ENCODE peak calls at places on chromosomes 12 and 14, in seven cellular contexts. K, C, J, I, U, F and B are unnamed samples.

GRCh38 chr12:19671695-19672094 is 232.4 kb downstream of the AEBP2 start:
- DNase-seq in C (no peak), I (no peak), U (no peak), F (no peak), K (no peak), J (no peak), B (peak)

GRCh38 chr12:93103154-93103553 is 174.1 kb upstream of the EEA1 start:
- DNase-seq in K (no peak), J (no peak), C (no peak), U (no peak), F (no peak), I (no peak), B (no peak)

GRCh38 chr14:101965145-101965531 is 765 bp downstream of the DYNC1H1 start:
- DNase-seq in U (no peak), J (peak), I (no peak), K (no peak), C (peak), F (peak), B (peak)

GRCh38 chr12:109115758-109116610 is at the start of gene ACACB:
- DNase-seq in J (no peak), U (no peak), K (no peak), I (no peak), F (peak), C (no peak), B (no peak)

GRCh38 chr12:119540476-119540875 is 53.1 kb upstream of the TMEM233 start:
- DNase-seq in C (no peak), I (no peak), J (no peak), K (no peak), U (no peak), F (no peak), B (no peak)

GRCh38 chr14:37553935-37554550 is 41.0 kb downstream of the FOXA1 start:
- DNase-seq in J (no peak), I (no peak), F (peak), K (no peak), U (no peak), C (no peak), B (no peak)

GRCh38 chr12:120262852-120263724 is 2.4 kb downstream of the PXN start:
- DNase-seq in U (no peak), F (no peak), K (no peak), I (no peak), C (no peak), J (peak), B (no peak)

GRCh38 chr12:75549989-75550388 is 38.6 kb upstream of the KRR1 start:
- DNase-seq in K (no peak), J (no peak), I (no peak), U (no peak), F (no peak), C (no peak), B (peak)

GRCh38 chr12:91127751-91128150 is 16.5 kb upstream of the LUM start:
- DNase-seq in F (peak), C (no peak), J (no peak), U (no peak), K (no peak), I (no peak), B (peak)

GRCh38 chr14:32259368-32260013 is 56.4 kb upstream of the RNU6-8 start:
- DNase-seq in U (no peak), K (peak), F (peak), J (peak), C (peak), I (peak), B (peak)

GRCh38 chr12:19912996-19913395 is 455.3 kb upstream of the PDE3A start:
- DNase-seq in U (no peak), F (peak), C (no peak), I (no peak), K (no peak), J (no peak), B (no peak)

GRCh38 chr14:94360945-94361565 is 27.3 kb downstream of the SERPINA1 start:
- DNase-seq in K (no peak), F (peak), U (no peak), J (no peak), C (no peak), I (no peak), B (no peak)

GRCh38 chr14:65019944-65020566 is 33.4 kb downstream of the FNTB start:
- DNase-seq in C (peak), F (peak), K (peak), J (peak), I (no peak), U (no peak), B (peak)

GRCh38 chr12:57766464-57767311 is at the start of gene CYP27B1:
- DNase-seq in U (peak), F (no peak), C (no peak), K (no peak), I (no peak), J (no peak), B (peak)

GRCh38 chr14:69573841-69574265 is 818 bp downstream of the CCDC177 start:
- DNase-seq in C (no peak), J (no peak), K (no peak), U (no peak), F (no peak), I (no peak), B (no peak)

GRCh38 chr12:105396983-105397382 is 66.5 kb downstream of the C12orf75 start:
- DNase-seq in K (no peak), J (no peak), I (no peak), F (no peak), U (no peak), C (no peak), B (no peak)

GRCh38 chr14:102629700-102630365 is 37.4 kb downstream of the RCOR1 start:
- DNase-seq in U (no peak), J (no peak), K (no peak), I (no peak), C (no peak), F (no peak), B (peak)

GRCh38 chr14:68147331-68147730 is 327.8 kb downstream of the RAD51B start:
- DNase-seq in K (no peak), J (no peak), C (no peak), U (no peak), F (no peak), I (no peak), B (no peak)

GRCh38 chr14:33596211-33597080 is 354.4 kb downstream of the EGLN3 start:
- DNase-seq in I (no peak), U (no peak), K (no peak), J (peak), C (no peak), F (no peak), B (no peak)

GRCh38 chr14:101894365-101895113 is 69.8 kb upstream of the DYNC1H1 start:
- DNase-seq in J (no peak), I (no peak), K (no peak), F (no peak), C (no peak), U (no peak), B (no peak)

GRCh38 chr14:32826404-32827082 is 112.1 kb upstream of the NPAS3 start:
- DNase-seq in U (no peak), C (no peak), J (no peak), K (no peak), I (no peak), F (no peak), B (no peak)

GRCh38 chr14:99077844-99078236 is 194.2 kb downstream of the BCL11B start:
- DNase-seq in J (no peak), C (no peak), K (no peak), F (no peak), I (no peak), U (no peak), B (no peak)

GRCh38 chr12:109621864-109622485 is 48.4 kb downstream of the MVK start:
- DNase-seq in K (no peak), J (no peak), C (no peak), F (no peak), I (no peak), U (no peak), B (no peak)

GRCh38 chr12:11673666-11674464 is 24.4 kb downstream of the ETV6 start:
- DNase-seq in F (no peak), U (no peak), J (peak), C (no peak), K (no peak), I (no peak), B (peak)

GRCh38 chr12:11677024-11677423 is 27.6 kb downstream of the ETV6 start:
- DNase-seq in C (no peak), F (no peak), I (no peak), U (no peak), K (no peak), J (no peak), B (no peak)

GRCh38 chr12:11672833-11673232 is 23.4 kb downstream of the ETV6 start:
- DNase-seq in K (no peak), U (no peak), F (no peak), J (no peak), I (no peak), C (no peak), B (no peak)

GRCh38 chr12:11677752-11678151 is 28.3 kb downstream of the ETV6 start:
- DNase-seq in I (no peak), C (no peak), U (no peak), F (no peak), J (no peak), K (no peak), B (no peak)

DNA sequence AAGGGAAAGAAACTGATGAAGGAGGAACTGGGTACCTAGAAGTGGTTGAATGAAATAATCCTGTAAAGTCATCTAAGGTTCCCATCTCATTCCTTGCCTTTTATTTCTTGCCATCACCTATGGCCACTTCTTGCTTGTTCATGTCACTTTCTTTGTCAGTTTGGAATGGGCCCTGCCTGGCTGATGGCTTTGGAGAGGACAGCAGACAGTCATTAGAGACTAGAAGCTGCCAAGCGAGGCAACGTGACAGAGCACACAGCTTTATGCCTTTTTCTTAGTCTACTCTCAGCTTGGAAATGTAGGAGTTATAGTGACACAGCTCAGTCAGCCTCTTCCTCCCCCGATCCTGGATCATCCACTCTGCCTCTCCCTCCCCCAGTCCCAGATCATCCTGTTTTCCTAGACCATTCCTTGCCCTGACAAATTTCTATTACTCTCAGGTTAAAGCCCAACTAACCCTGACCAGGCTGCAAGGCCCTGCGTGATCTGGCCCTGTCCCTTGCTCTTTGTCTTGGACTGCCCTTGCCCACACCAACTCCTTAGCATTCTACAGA is 26.6 kb downstream of the ETV6 start:
- DNase-seq in K (no peak), J (no peak), U (no peak), F (no peak), I (no peak), C (no peak), B (no peak)
- TF ChIP-seq POLR2A in K (no peak), J (no peak), U (no peak), F (no peak), I (no peak), C (no peak), B (no peak)

GRCh38 chr12:25387136-25388050 is 136.7 kb upstream of the KRAS start:
- DNase-seq in F (peak), K (peak), C (peak), I (no peak), J (peak), U (no peak), B (peak)
- H3K4me2 ChIP-seq in F (peak), K (peak), C (peak), I (peak), J (peak), U (peak), B (peak)

GRCh38 chr12:71405884-71406283 is 33.7 kb upstream of the LGR5 start:
- DNase-seq in U (no peak), F (no peak), I (no peak), K (no peak), J (no peak), C (no peak), B (no peak)
- TF ChIP-seq POLR2A in U (no peak), F (no peak), I (no peak), K (no peak), J (no peak), C (no peak), B (no peak)

GRCh38 chr12:53975019-53975815 is 463 bp upstream of the HOTAIR start:
- DNase-seq in F (no peak), I (no peak), J (no peak), U (no peak), K (no peak), C (no peak), B (no peak)
- H3K4me2 ChIP-seq in F (no peak), I (peak), J (no peak), U (peak), K (peak), C (peak), B (peak)